ENCODE peak calls at places on chromosomes 7 and 10, in eight cellular contexts. One of them, this sample, is unnamed.

GRCh38 chr7:7100432-7100849 is 81.9 kb upstream of the C1GALT1 start:
- DNase-seq in brain microvascular endothelial cell: peak; percentile 28
- DNase-seq in cerebellar cortex: peak; percentile 25
- DNase-seq in effector memory CD8-positive, alpha-beta T cell: no peak
- DNase-seq in AG09319: no peak
- DNase-seq in germinal center: no peak
- DNase-seq in neural crest cell: no peak
- DNase-seq in AG04450: no peak
- DNase-seq in this sample: no peak

GRCh38 chr7:19116121-19117080 is 1.0 kb downstream of the TWIST1 start:
- DNase-seq in brain microvascular endothelial cell: peak; percentile 27
- DNase-seq in cerebellar cortex: no peak
- DNase-seq in effector memory CD8-positive, alpha-beta T cell: no peak
- DNase-seq in AG09319: no peak
- DNase-seq in germinal center: peak; percentile 11
- DNase-seq in neural crest cell: no peak
- DNase-seq in AG04450: no peak
- DNase-seq in this sample: peak; percentile 52

GRCh38 chr7:2724453-2725177 is 36.6 kb downstream of the AMZ1 start:
- DNase-seq in brain microvascular endothelial cell: no peak
- DNase-seq in cerebellar cortex: no peak
- DNase-seq in effector memory CD8-positive, alpha-beta T cell: no peak
- DNase-seq in AG09319: no peak
- DNase-seq in germinal center: no peak
- DNase-seq in neural crest cell: no peak
- DNase-seq in AG04450: no peak
- DNase-seq in this sample: no peak

GRCh38 chr10:112242769-112243168 is 40.4 kb upstream of the TECTB start:
- DNase-seq in brain microvascular endothelial cell: no peak
- DNase-seq in cerebellar cortex: no peak
- DNase-seq in effector memory CD8-positive, alpha-beta T cell: no peak
- DNase-seq in AG09319: no peak
- DNase-seq in germinal center: no peak
- DNase-seq in neural crest cell: no peak
- DNase-seq in AG04450: no peak
- DNase-seq in this sample: no peak

GRCh38 chr10:112137381-112137987 is 46.1 kb downstream of the GPAM start:
- DNase-seq in brain microvascular endothelial cell: peak; percentile 68
- DNase-seq in cerebellar cortex: peak; percentile 89
- DNase-seq in effector memory CD8-positive, alpha-beta T cell: peak; percentile 58
- DNase-seq in AG09319: peak; percentile 23
- DNase-seq in germinal center: peak; percentile 78
- DNase-seq in neural crest cell: peak; percentile 96
- DNase-seq in AG04450: peak; percentile 16
- DNase-seq in this sample: peak; percentile 76

GRCh38 chr7:50304911-50305621 is 550 bp downstream of the IKZF1 start:
- DNase-seq in brain microvascular endothelial cell: no peak
- DNase-seq in cerebellar cortex: no peak
- DNase-seq in effector memory CD8-positive, alpha-beta T cell: peak; percentile 50
- DNase-seq in AG09319: no peak
- DNase-seq in germinal center: peak; percentile 48
- DNase-seq in neural crest cell: no peak
- DNase-seq in AG04450: no peak
- DNase-seq in this sample: peak; percentile 40

GRCh38 chr10:115831025-115831424 is 442.0 kb downstream of the GFRA1 start:
- DNase-seq in brain microvascular endothelial cell: no peak
- DNase-seq in cerebellar cortex: no peak
- DNase-seq in effector memory CD8-positive, alpha-beta T cell: no peak
- DNase-seq in AG09319: no peak
- DNase-seq in germinal center: no peak
- DNase-seq in neural crest cell: no peak
- DNase-seq in AG04450: no peak
- DNase-seq in this sample: no peak

GRCh38 chr10:77240042-77240619 is 397.5 kb downstream of the KCNMA1 start:
- DNase-seq in brain microvascular endothelial cell: no peak
- DNase-seq in cerebellar cortex: no peak
- DNase-seq in effector memory CD8-positive, alpha-beta T cell: no peak
- DNase-seq in AG09319: no peak
- DNase-seq in germinal center: no peak
- DNase-seq in neural crest cell: no peak
- DNase-seq in AG04450: no peak
- DNase-seq in this sample: no peak

GRCh38 chr7:34760271-34760670 is 102.3 kb downstream of the NPSR1 start:
- DNase-seq in brain microvascular endothelial cell: no peak
- DNase-seq in cerebellar cortex: peak; percentile 31
- DNase-seq in effector memory CD8-positive, alpha-beta T cell: no peak
- DNase-seq in AG09319: no peak
- DNase-seq in germinal center: no peak
- DNase-seq in neural crest cell: no peak
- DNase-seq in AG04450: no peak
- DNase-seq in this sample: no peak

GRCh38 chr7:99579956-99580777 is 17.9 kb upstream of the TMEM225B start:
- DNase-seq in brain microvascular endothelial cell: no peak
- DNase-seq in cerebellar cortex: peak; percentile 72
- DNase-seq in effector memory CD8-positive, alpha-beta T cell: peak; percentile 46
- DNase-seq in AG09319: no peak
- DNase-seq in germinal center: no peak
- DNase-seq in neural crest cell: peak; percentile 79
- DNase-seq in AG04450: no peak
- DNase-seq in this sample: no peak

GRCh38 chr7:140304071-140304799 is 94.1 kb downstream of the SLC37A3 start:
- DNase-seq in brain microvascular endothelial cell: no peak
- DNase-seq in cerebellar cortex: no peak
- DNase-seq in effector memory CD8-positive, alpha-beta T cell: peak; percentile 42
- DNase-seq in AG09319: no peak
- DNase-seq in germinal center: peak; percentile 50
- DNase-seq in neural crest cell: no peak
- DNase-seq in AG04450: no peak
- DNase-seq in this sample: peak; percentile 61

GRCh38 chr10:117792214-117792613 is 249.7 kb downstream of the EMX2 start:
- DNase-seq in brain microvascular endothelial cell: no peak
- DNase-seq in cerebellar cortex: no peak
- DNase-seq in effector memory CD8-positive, alpha-beta T cell: no peak
- DNase-seq in AG09319: no peak
- DNase-seq in germinal center: no peak
- DNase-seq in neural crest cell: no peak
- DNase-seq in AG04450: no peak
- DNase-seq in this sample: no peak

GRCh38 chr7:26688936-26689506 is 175.4 kb downstream of the SKAP2 start:
- DNase-seq in brain microvascular endothelial cell: no peak
- DNase-seq in cerebellar cortex: no peak
- DNase-seq in effector memory CD8-positive, alpha-beta T cell: no peak
- DNase-seq in AG09319: no peak
- DNase-seq in germinal center: peak; percentile 10
- DNase-seq in neural crest cell: no peak
- DNase-seq in AG04450: no peak
- DNase-seq in this sample: no peak

GRCh38 chr10:47158116-47159071 is 141.6 kb upstream of the GDF10 start:
- DNase-seq in brain microvascular endothelial cell: no peak
- DNase-seq in cerebellar cortex: no peak
- DNase-seq in effector memory CD8-positive, alpha-beta T cell: no peak
- DNase-seq in AG09319: no peak
- DNase-seq in germinal center: no peak
- DNase-seq in neural crest cell: no peak
- DNase-seq in AG04450: no peak
- DNase-seq in this sample: no peak

GRCh38 chr10:124063736-124064135 is 29.7 kb downstream of the CHST15 start:
- DNase-seq in brain microvascular endothelial cell: peak; percentile 80
- DNase-seq in cerebellar cortex: no peak
- DNase-seq in effector memory CD8-positive, alpha-beta T cell: no peak
- DNase-seq in AG09319: peak; percentile 52
- DNase-seq in germinal center: peak; percentile 49
- DNase-seq in neural crest cell: no peak
- DNase-seq in AG04450: peak; percentile 8
- DNase-seq in this sample: no peak

GRCh38 chr7:158060216-158060615 is 527.4 kb downstream of the PTPRN2 start:
- DNase-seq in brain microvascular endothelial cell: no peak
- DNase-seq in cerebellar cortex: no peak
- DNase-seq in effector memory CD8-positive, alpha-beta T cell: no peak
- DNase-seq in AG09319: no peak
- DNase-seq in germinal center: no peak
- DNase-seq in neural crest cell: no peak
- DNase-seq in AG04450: no peak
- DNase-seq in this sample: no peak

GRCh38 chr10:88038268-88038667 is 174.8 kb downstream of the PTEN start:
- DNase-seq in brain microvascular endothelial cell: peak; percentile 76
- DNase-seq in cerebellar cortex: peak; percentile 15
- DNase-seq in effector memory CD8-positive, alpha-beta T cell: no peak
- DNase-seq in AG09319: peak; percentile 61
- DNase-seq in germinal center: no peak
- DNase-seq in neural crest cell: no peak
- DNase-seq in AG04450: peak; percentile 84
- DNase-seq in this sample: no peak

GRCh38 chr10:43754569-43755260 is 106.0 kb upstream of the ZNF32 start:
- DNase-seq in brain microvascular endothelial cell: no peak
- DNase-seq in cerebellar cortex: no peak
- DNase-seq in effector memory CD8-positive, alpha-beta T cell: no peak
- DNase-seq in AG09319: no peak
- DNase-seq in germinal center: no peak
- DNase-seq in neural crest cell: no peak
- DNase-seq in AG04450: no peak
- DNase-seq in this sample: no peak

GRCh38 chr7:55164527-55164926 is 145.7 kb downstream of the EGFR start:
- DNase-seq in brain microvascular endothelial cell: no peak
- DNase-seq in cerebellar cortex: no peak
- DNase-seq in effector memory CD8-positive, alpha-beta T cell: no peak
- DNase-seq in AG09319: no peak
- DNase-seq in germinal center: no peak
- DNase-seq in neural crest cell: no peak
- DNase-seq in AG04450: no peak
- DNase-seq in this sample: no peak

GRCh38 chr7:23214938-23215337 is 31.6 kb upstream of the GPNMB start:
- DNase-seq in brain microvascular endothelial cell: no peak
- DNase-seq in cerebellar cortex: no peak
- DNase-seq in effector memory CD8-positive, alpha-beta T cell: no peak
- DNase-seq in AG09319: no peak
- DNase-seq in germinal center: no peak
- DNase-seq in neural crest cell: no peak
- DNase-seq in AG04450: no peak
- DNase-seq in this sample: no peak

GRCh38 chr10:19929466-19930140 is 113.4 kb downstream of the PLXDC2 start:
- DNase-seq in brain microvascular endothelial cell: peak; percentile 78
- DNase-seq in cerebellar cortex: no peak
- DNase-seq in effector memory CD8-positive, alpha-beta T cell: no peak
- DNase-seq in AG09319: no peak
- DNase-seq in germinal center: no peak
- DNase-seq in neural crest cell: no peak
- DNase-seq in AG04450: peak; percentile 32
- DNase-seq in this sample: no peak

GRCh38 chr10:13644866-13645265 is 58.1 kb downstream of the PRPF18 start:
- DNase-seq in brain microvascular endothelial cell: no peak
- DNase-seq in cerebellar cortex: no peak
- DNase-seq in effector memory CD8-positive, alpha-beta T cell: no peak
- DNase-seq in AG09319: no peak
- DNase-seq in germinal center: no peak
- DNase-seq in neural crest cell: no peak
- DNase-seq in AG04450: no peak
- DNase-seq in this sample: no peak

GRCh38 chr10:62261666-62262065 is 7.0 kb downstream of the RTKN2 start:
- DNase-seq in brain microvascular endothelial cell: no peak
- DNase-seq in cerebellar cortex: no peak
- DNase-seq in effector memory CD8-positive, alpha-beta T cell: no peak
- DNase-seq in AG09319: no peak
- DNase-seq in germinal center: no peak
- DNase-seq in neural crest cell: no peak
- DNase-seq in AG04450: no peak
- DNase-seq in this sample: no peak

GRCh38 chr7:129845972-129846327 is 106.8 kb downstream of the UBE2H start:
- DNase-seq in brain microvascular endothelial cell: peak; percentile 53
- DNase-seq in cerebellar cortex: no peak
- DNase-seq in effector memory CD8-positive, alpha-beta T cell: no peak
- DNase-seq in AG09319: no peak
- DNase-seq in germinal center: no peak
- DNase-seq in neural crest cell: no peak
- DNase-seq in AG04450: peak; percentile 54
- DNase-seq in this sample: no peak

GRCh38 chr10:87642988-87643387 is 16.7 kb upstream of the PAPSS2 start:
- DNase-seq in brain microvascular endothelial cell: no peak
- DNase-seq in cerebellar cortex: no peak
- DNase-seq in effector memory CD8-positive, alpha-beta T cell: no peak
- DNase-seq in AG09319: no peak
- DNase-seq in germinal center: no peak
- DNase-seq in neural crest cell: no peak
- DNase-seq in AG04450: no peak
- DNase-seq in this sample: no peak

GRCh38 chr10:114304566-114305421 is 65.7 kb downstream of the VWA2 start:
- DNase-seq in brain microvascular endothelial cell: no peak
- DNase-seq in cerebellar cortex: peak; percentile 29
- DNase-seq in effector memory CD8-positive, alpha-beta T cell: peak; percentile 37
- DNase-seq in AG09319: no peak
- DNase-seq in germinal center: peak; percentile 64
- DNase-seq in neural crest cell: peak; percentile 53
- DNase-seq in AG04450: no peak
- DNase-seq in this sample: peak; percentile 75

GRCh38 chr10:118106426-118106825 is 59.7 kb upstream of the RAB11FIP2 start:
- DNase-seq in brain microvascular endothelial cell: peak; percentile 41
- DNase-seq in cerebellar cortex: peak; percentile 14
- DNase-seq in effector memory CD8-positive, alpha-beta T cell: no peak
- DNase-seq in AG09319: peak; percentile 5
- DNase-seq in germinal center: no peak
- DNase-seq in neural crest cell: no peak
- DNase-seq in AG04450: no peak
- DNase-seq in this sample: peak; percentile 10

GRCh38 chr7:99949645-99950228 is 20.3 kb upstream of the GJC3 start:
- DNase-seq in brain microvascular endothelial cell: no peak
- DNase-seq in cerebellar cortex: no peak
- DNase-seq in effector memory CD8-positive, alpha-beta T cell: no peak
- DNase-seq in AG09319: no peak
- DNase-seq in germinal center: no peak
- DNase-seq in neural crest cell: no peak
- DNase-seq in AG04450: no peak
- DNase-seq in this sample: no peak